ENCODE peak calls at places on chromosomes 6 and 20, in eight cellular contexts. T is naive thymus-derived CD8-positive, alpha-beta T cell; L is activated CD8-positive, alpha-beta memory T cell treated with anti-CD3 and anti-CD28 coated beads, Interleukin-2, amount 10 ng/mL, durations not matched to agents 7 days and 5 days; O is Panc1; Z is stomach; R is COR-L47; Y is caudate nucleus; I is HFFc6. V is an unnamed sample.
A peak's percentile ranks its signal among the peaks of the same experiment; 100 is the strongest.

GRCh38 chr6:41167173-41167963 is 4.5 kb upstream of the TREM2 start:
- DNase-seq in O (no peak), R (no peak), L (no peak), T (no peak), I (no peak), Y (no peak), Z (no peak), V (peak; percentile 28)

GRCh38 chr6:156840136-156840535 is 63.0 kb downstream of the ARID1B start:
- DNase-seq in Y (no peak), O (no peak), I (no peak), L (no peak), T (no peak), R (no peak), Z (no peak), V (no peak)

GRCh38 chr6:1862411-1862810 is 252.7 kb downstream of the FOXC1 start:
- DNase-seq in Y (no peak), R (no peak), L (no peak), Z (no peak), I (no peak), T (no peak), O (no peak), V (no peak)

GRCh38 chr6:93964296-93964695 is 544.9 kb upstream of the EPHA7 start:
- DNase-seq in L (no peak), Z (no peak), R (no peak), T (no peak), I (no peak), O (no peak), Y (no peak), V (no peak)

GRCh38 chr6:149319413-149319812 is 1.9 kb downstream of the TAB2 start:
- DNase-seq in L (no peak), T (no peak), R (no peak), I (no peak), O (no peak), Z (no peak), Y (no peak), V (no peak)

GRCh38 chr20:11277170-11277569 is 603.4 kb upstream of the JAG1 start:
- DNase-seq in O (no peak), R (no peak), I (no peak), Z (no peak), T (no peak), Y (no peak), L (no peak), V (no peak)

GRCh38 chr6:53581161-53581560 is 36.3 kb upstream of the GCLC start:
- DNase-seq in I (peak; percentile 4), T (no peak), Z (no peak), R (no peak), L (no peak), O (no peak), Y (no peak), V (no peak)

GRCh38 chr20:25251558-25251957 is 3.7 kb downstream of the PYGB start:
- DNase-seq in L (no peak), O (no peak), Z (no peak), R (no peak), I (no peak), Y (no peak), T (no peak), V (no peak)

GRCh38 chr6:11218827-11219826 is 13.3 kb downstream of the NEDD9 start:
- DNase-seq in I (no peak), R (no peak), T (no peak), O (no peak), Z (no peak), Y (no peak), L (no peak), V (no peak)

GRCh38 chr20:33086052-33086722 is 6.7 kb downstream of the BPIFB4 start:
- DNase-seq in O (no peak), Y (no peak), I (no peak), T (no peak), R (no peak), Z (no peak), L (no peak), V (no peak)

GRCh38 chr6:74466572-74466971 is 739.3 kb downstream of the COL12A1 start:
- DNase-seq in Y (no peak), R (no peak), Z (no peak), L (no peak), I (no peak), T (no peak), O (no peak), V (no peak)

GRCh38 chr20:9319687-9320384 is 194.6 kb upstream of the LAMP5 start:
- DNase-seq in I (no peak), T (peak; percentile 2), Z (no peak), L (no peak), O (no peak), Y (no peak), R (no peak), V (no peak)

GRCh38 chr6:15431762-15432495 is 186.1 kb downstream of the JARID2 start:
- DNase-seq in Z (no peak), O (no peak), R (no peak), L (no peak), I (peak; percentile 32), Y (no peak), T (no peak), V (no peak)

GRCh38 chr20:62874745-62875344 is 13.2 kb upstream of the TCFL5 start:
- DNase-seq in L (no peak), I (peak; percentile 14), T (no peak), R (no peak), O (no peak), Y (no peak), Z (no peak), V (no peak)

GRCh38 chr6:47034919-47035318 is 7.2 kb downstream of the ADGRF1 start:
- DNase-seq in Y (no peak), T (no peak), Z (no peak), I (peak; percentile 95), R (peak; percentile 47), L (no peak), O (no peak), V (peak; percentile 99)

GRCh38 chr6:77440206-77440976 is 22.9 kb downstream of the HTR1B start:
- DNase-seq in Z (no peak), I (no peak), O (no peak), R (peak; percentile 0), L (no peak), Y (no peak), T (no peak), V (no peak)